ENCODE peak calls at places on chromosomes 7 and 10, in four cellular contexts. S is T-helper 22 cell, O is head of caudate nucleus, D is CMK. R is an unnamed sample.

GRCh38 chr7:92641921-92642511 is 51.8 kb upstream of the FAM133B start:
- DNase-seq in S (peak), D (no peak), O (no peak), R (peak)

GRCh38 chr10:88149906-88150305 is 286.5 kb downstream of the PTEN start:
- DNase-seq in O (no peak), D (no peak), S (no peak), R (no peak)

GRCh38 chr10:6722616-6723004 is 142.5 kb upstream of the PRKCQ start:
- DNase-seq in S (no peak), D (no peak), O (no peak), R (no peak)

GRCh38 chr10:61750943-61751471 is 88.3 kb downstream of the CABCOCO1 start:
- DNase-seq in S (peak), D (no peak), O (peak), R (peak)

GRCh38 chr10:93030409-93030808 is 30.2 kb upstream of the CYP26C1 start:
- DNase-seq in S (no peak), D (no peak), O (no peak), R (no peak)

GRCh38 chr7:2819161-2819953 is 24.8 kb downstream of the GNA12 start:
- DNase-seq in S (no peak), D (no peak), O (no peak), R (no peak)

GRCh38 chr7:154912921-154913644 is 89.8 kb downstream of the PAXIP1 start:
- DNase-seq in D (no peak), S (no peak), O (no peak), R (no peak)

GRCh38 chr7:47988496-47989386 is 9.3 kb upstream of the HUS1 start:
- DNase-seq in O (no peak), D (no peak), S (no peak), R (no peak)

GRCh38 chr10:22475527-22475856 is 130.2 kb downstream of the SPAG6 start:
- DNase-seq in O (peak), D (no peak), S (no peak), R (no peak)

GRCh38 chr7:36661135-36661840 is 63.0 kb downstream of the AOAH start:
- DNase-seq in S (no peak), O (peak), D (no peak), R (no peak)

GRCh38 chr10:131017566-131018285 is 293.8 kb downstream of the TCERG1L start:
- DNase-seq in D (no peak), S (no peak), O (no peak), R (no peak)

GRCh38 chr10:103685880-103686669 is 169.3 kb downstream of the SH3PXD2A start:
- DNase-seq in S (peak), D (no peak), O (peak), R (peak)

GRCh38 chr7:74275401-74275881 is 13.8 kb upstream of the CLIP2 start:
- DNase-seq in D (no peak), S (no peak), O (no peak), R (no peak)

GRCh38 chr7:130903358-130903974 is 169.5 kb upstream of the KLF14 start:
- DNase-seq in O (peak), D (no peak), S (no peak), R (no peak)

GRCh38 chr7:151056286-151057037 is 1.2 kb downstream of the CDK5 start:
- DNase-seq in O (peak), D (no peak), S (no peak), R (no peak)

R was measured in GM06990.